ENCODE peak calls at places on chromosomes 5 and 9, in four cellular contexts. One of them, this sample, is unnamed.

GRCh38 chr9:30932226-30932625 is 1452.2 kb upstream of the ACO1 start:
- DNase-seq in astrocyte: peak; percentile 1
- DNase-seq in upper lobe of left lung: no peak
- DNase-seq in hepatocyte: no peak
- DNase-seq in this sample: peak; percentile 5

GRCh38 chr5:167643616-167644015 is 647.8 kb upstream of the WWC1 start:
- DNase-seq in astrocyte: peak; percentile 57
- DNase-seq in upper lobe of left lung: no peak
- DNase-seq in hepatocyte: no peak
- DNase-seq in this sample: no peak

GRCh38 chr9:21027295-21027694 is 4.1 kb downstream of the HACD4 start:
- DNase-seq in astrocyte: peak; percentile 20
- DNase-seq in upper lobe of left lung: no peak
- DNase-seq in hepatocyte: no peak
- DNase-seq in this sample: no peak

GRCh38 chr5:135127604-135128240 is 93.7 kb upstream of the PITX1 start:
- DNase-seq in astrocyte: peak; percentile 79
- DNase-seq in upper lobe of left lung: no peak
- DNase-seq in hepatocyte: peak; percentile 81
- DNase-seq in this sample: peak; percentile 79

GRCh38 chr9:79686381-79687130 is 114.8 kb downstream of the TLE4 start:
- DNase-seq in astrocyte: peak; percentile 99
- DNase-seq in upper lobe of left lung: no peak
- DNase-seq in hepatocyte: no peak
- DNase-seq in this sample: no peak

GRCh38 chr5:39394946-39395345 is 29.8 kb downstream of the DAB2 start:
- DNase-seq in astrocyte: peak; percentile 91
- DNase-seq in upper lobe of left lung: no peak
- DNase-seq in hepatocyte: no peak
- DNase-seq in this sample: no peak

GRCh38 chr5:135568241-135568640 is 10.6 kb downstream of the CXCL14 start:
- DNase-seq in astrocyte: no peak
- DNase-seq in upper lobe of left lung: no peak
- DNase-seq in hepatocyte: no peak
- DNase-seq in this sample: no peak

GRCh38 chr5:151141535-151141934 is 16.0 kb downstream of the ANXA6 start:
- DNase-seq in astrocyte: no peak
- DNase-seq in upper lobe of left lung: no peak
- DNase-seq in hepatocyte: peak; percentile 41
- DNase-seq in this sample: no peak

GRCh38 chr5:116522737-116523136 is 51.9 kb downstream of the SEMA6A start:
- DNase-seq in astrocyte: no peak
- DNase-seq in upper lobe of left lung: no peak
- DNase-seq in hepatocyte: no peak
- DNase-seq in this sample: no peak

GRCh38 chr9:98881836-98882568 is 61.7 kb upstream of the COL15A1 start:
- DNase-seq in astrocyte: no peak
- DNase-seq in upper lobe of left lung: no peak
- DNase-seq in hepatocyte: no peak
- DNase-seq in this sample: no peak

GRCh38 chr9:10062629-10063395 is 550.0 kb downstream of the PTPRD start:
- DNase-seq in astrocyte: peak; percentile 68
- DNase-seq in upper lobe of left lung: no peak
- DNase-seq in hepatocyte: peak; percentile 24
- DNase-seq in this sample: no peak

GRCh38 chr9:38008168-38009034 is 60.6 kb downstream of the SHB start:
- DNase-seq in astrocyte: peak; percentile 94
- DNase-seq in upper lobe of left lung: peak; percentile 91
- DNase-seq in hepatocyte: peak; percentile 85
- DNase-seq in this sample: peak; percentile 50

GRCh38 chr5:171342362-171343111 is 33.5 kb downstream of the TLX3 start:
- DNase-seq in astrocyte: peak; percentile 37
- DNase-seq in upper lobe of left lung: no peak
- DNase-seq in hepatocyte: peak; percentile 76
- DNase-seq in this sample: peak; percentile 66

GRCh38 chr5:57445006-57445714 is 37.5 kb downstream of the ACTBL2 start:
- DNase-seq in astrocyte: no peak
- DNase-seq in upper lobe of left lung: no peak
- DNase-seq in hepatocyte: no peak
- DNase-seq in this sample: no peak

GRCh38 chr5:77376624-77377023 is 115.5 kb downstream of the WDR41 start:
- DNase-seq in astrocyte: no peak
- DNase-seq in upper lobe of left lung: no peak
- DNase-seq in hepatocyte: no peak
- DNase-seq in this sample: no peak

GRCh38 chr9:108618906-108619550 is 236.8 kb downstream of the ACTL7B start:
- DNase-seq in astrocyte: peak; percentile 29
- DNase-seq in upper lobe of left lung: no peak
- DNase-seq in hepatocyte: no peak
- DNase-seq in this sample: no peak

GRCh38 chr5:22998775-22999174 is 145.6 kb upstream of the CDH12 start:
- DNase-seq in astrocyte: no peak
- DNase-seq in upper lobe of left lung: no peak
- DNase-seq in hepatocyte: no peak
- DNase-seq in this sample: no peak

GRCh38 chr5:89105836-89106235 is 222.9 kb upstream of the MEF2C start:
- DNase-seq in astrocyte: peak; percentile 38
- DNase-seq in upper lobe of left lung: no peak
- DNase-seq in hepatocyte: no peak
- DNase-seq in this sample: no peak

GRCh38 chr5:57441557-57441956 is 41.1 kb downstream of the ACTBL2 start:
- DNase-seq in astrocyte: peak; percentile 99
- DNase-seq in upper lobe of left lung: no peak
- DNase-seq in hepatocyte: peak; percentile 73
- DNase-seq in this sample: peak; percentile 52

GRCh38 chr9:133184971-133185370 is 21.3 kb upstream of the GBGT1 start:
- DNase-seq in astrocyte: peak; percentile 63
- DNase-seq in upper lobe of left lung: peak; percentile 56
- DNase-seq in hepatocyte: peak; percentile 83
- DNase-seq in this sample: peak; percentile 38

GRCh38 chr9:20398511-20399338 is 223.6 kb downstream of the MLLT3 start:
- DNase-seq in astrocyte: no peak
- DNase-seq in upper lobe of left lung: no peak
- DNase-seq in hepatocyte: no peak
- DNase-seq in this sample: no peak

GRCh38 chr9:31347082-31347617 is 1037.3 kb upstream of the ACO1 start:
- DNase-seq in astrocyte: no peak
- DNase-seq in upper lobe of left lung: no peak
- DNase-seq in hepatocyte: no peak
- DNase-seq in this sample: peak; percentile 2

GRCh38 chr9:70534058-70534457 is 119.6 kb upstream of the KLF9 start:
- DNase-seq in astrocyte: no peak
- DNase-seq in upper lobe of left lung: no peak
- DNase-seq in hepatocyte: no peak
- DNase-seq in this sample: no peak

GRCh38 chr5:165108809-165109208 is 1603.4 kb downstream of the MAT2B start:
- DNase-seq in astrocyte: no peak
- DNase-seq in upper lobe of left lung: no peak
- DNase-seq in hepatocyte: no peak
- DNase-seq in this sample: no peak

GRCh38 chr9:93464876-93465275 is 11.5 kb upstream of the FAM120AOS start:
- DNase-seq in astrocyte: no peak
- DNase-seq in upper lobe of left lung: no peak
- DNase-seq in hepatocyte: no peak
- DNase-seq in this sample: no peak

GRCh38 chr9:11335011-11335410 is 722.2 kb upstream of the PTPRD start:
- DNase-seq in astrocyte: no peak
- DNase-seq in upper lobe of left lung: no peak
- DNase-seq in hepatocyte: no peak
- DNase-seq in this sample: no peak

GRCh38 chr5:172505840-172506638 is 51.7 kb upstream of the SH3PXD2B start:
- DNase-seq in astrocyte: no peak
- DNase-seq in upper lobe of left lung: peak; percentile 12
- DNase-seq in hepatocyte: no peak
- DNase-seq in this sample: no peak

GRCh38 chr5:110167384-110167783 is 477.7 kb downstream of the MAN2A1 start:
- DNase-seq in astrocyte: no peak
- DNase-seq in upper lobe of left lung: no peak
- DNase-seq in hepatocyte: no peak
- DNase-seq in this sample: no peak

GRCh38 chr5:180670586-180671359 is 21.4 kb upstream of the FLT4 start:
- DNase-seq in astrocyte: peak; percentile 22
- DNase-seq in upper lobe of left lung: peak; percentile 62
- DNase-seq in hepatocyte: peak; percentile 72
- DNase-seq in this sample: peak; percentile 75

GRCh38 chr5:142924135-142924883 is 154.1 kb downstream of the ARHGAP26 start:
- DNase-seq in astrocyte: peak; percentile 24
- DNase-seq in upper lobe of left lung: no peak
- DNase-seq in hepatocyte: no peak
- DNase-seq in this sample: no peak
- TF ChIP-seq CTCF in astrocyte: no peak
- TF ChIP-seq CTCF in upper lobe of left lung: no peak
- TF ChIP-seq CTCF in hepatocyte: peak; percentile 40
- TF ChIP-seq CTCF in this sample: no peak

GRCh38 chr5:62343428-62343827 is 37.4 kb downstream of the KIF2A start:
- DNase-seq in astrocyte: no peak
- DNase-seq in upper lobe of left lung: no peak
- DNase-seq in hepatocyte: no peak
- DNase-seq in this sample: no peak

GRCh38 chr5:62340979-62341378 is 35.0 kb downstream of the KIF2A start:
- DNase-seq in astrocyte: no peak
- DNase-seq in upper lobe of left lung: no peak
- DNase-seq in hepatocyte: no peak
- DNase-seq in this sample: no peak

GRCh38 chr5:62342476-62342837 is 36.5 kb downstream of the KIF2A start:
- DNase-seq in astrocyte: no peak
- DNase-seq in upper lobe of left lung: no peak
- DNase-seq in hepatocyte: no peak
- DNase-seq in this sample: no peak

GRCh38 chr5:62341783-62342475 is 35.9 kb downstream of the KIF2A start:
- DNase-seq in astrocyte: no peak
- DNase-seq in upper lobe of left lung: no peak
- DNase-seq in hepatocyte: no peak
- DNase-seq in this sample: no peak

GRCh38 chr5:62340392-62340791 is 34.4 kb downstream of the KIF2A start:
- DNase-seq in astrocyte: no peak
- DNase-seq in upper lobe of left lung: no peak
- DNase-seq in hepatocyte: no peak
- DNase-seq in this sample: no peak
- TF ChIP-seq CTCF in astrocyte: no peak
- TF ChIP-seq CTCF in upper lobe of left lung: peak; percentile 24
- TF ChIP-seq CTCF in hepatocyte: peak; percentile 19
- TF ChIP-seq CTCF in this sample: no peak

GRCh38 chr5:111730659-111731382 is 26.2 kb downstream of the NREP start:
- DNase-seq in astrocyte: no peak
- DNase-seq in upper lobe of left lung: peak; percentile 44
- DNase-seq in hepatocyte: no peak
- DNase-seq in this sample: peak; percentile 40
- TF ChIP-seq CTCF in astrocyte: no peak
- TF ChIP-seq CTCF in upper lobe of left lung: no peak
- TF ChIP-seq CTCF in hepatocyte: no peak
- TF ChIP-seq CTCF in this sample: no peak

DNA sequence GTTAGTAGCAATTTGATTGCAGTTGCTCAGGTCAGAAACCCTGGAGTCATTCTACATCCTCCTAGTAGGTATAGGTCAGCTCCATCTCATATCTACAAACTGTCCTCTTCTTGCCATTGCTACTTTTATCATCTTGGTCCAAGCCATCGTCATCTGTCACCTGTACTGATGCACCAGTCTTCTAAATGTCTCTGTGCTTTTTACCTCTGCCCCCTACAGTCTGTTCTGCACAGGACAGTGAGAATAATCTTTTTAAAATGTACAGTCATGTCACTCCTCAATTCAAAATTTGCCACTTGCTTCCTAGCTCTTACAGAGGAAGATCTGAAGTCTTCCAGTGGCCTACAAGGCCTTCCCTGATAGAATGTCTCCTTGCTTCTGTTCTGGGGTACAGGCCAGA is 6.8 kb downstream of the NNT start:
- DNase-seq in astrocyte: no peak
- DNase-seq in upper lobe of left lung: no peak
- DNase-seq in hepatocyte: no peak
- DNase-seq in this sample: no peak
- TF ChIP-seq CTCF in astrocyte: peak; percentile 6
- TF ChIP-seq CTCF in upper lobe of left lung: no peak
- TF ChIP-seq CTCF in hepatocyte: peak; percentile 9
- TF ChIP-seq CTCF in this sample: no peak

GRCh38 chr5:9209846-9210547 is 335.9 kb downstream of the SEMA5A start:
- DNase-seq in astrocyte: no peak
- DNase-seq in upper lobe of left lung: no peak
- DNase-seq in hepatocyte: no peak
- DNase-seq in this sample: no peak

GRCh38 chr5:9212605-9213004 is 333.3 kb downstream of the SEMA5A start:
- DNase-seq in astrocyte: peak; percentile 36
- DNase-seq in upper lobe of left lung: no peak
- DNase-seq in hepatocyte: no peak
- DNase-seq in this sample: no peak

GRCh38 chr5:9207820-9208418 is 338.0 kb downstream of the SEMA5A start:
- DNase-seq in astrocyte: peak; percentile 35
- DNase-seq in upper lobe of left lung: no peak
- DNase-seq in hepatocyte: peak; percentile 68
- DNase-seq in this sample: no peak
- TF ChIP-seq CTCF in astrocyte: peak; percentile 43
- TF ChIP-seq CTCF in upper lobe of left lung: peak; percentile 53
- TF ChIP-seq CTCF in hepatocyte: peak; percentile 72
- TF ChIP-seq CTCF in this sample: no peak

GRCh38 chr5:2017540-2018389 is 135.0 kb upstream of the IRX4 start:
- DNase-seq in astrocyte: no peak
- DNase-seq in upper lobe of left lung: no peak
- DNase-seq in hepatocyte: no peak
- DNase-seq in this sample: no peak
- TF ChIP-seq CTCF in astrocyte: peak; percentile 23
- TF ChIP-seq CTCF in upper lobe of left lung: peak; percentile 11
- TF ChIP-seq CTCF in hepatocyte: peak; percentile 20
- TF ChIP-seq CTCF in this sample: no peak

This sample was measured in Calu3.